ENCODE peak calls at places on chromosomes 1 and 21, in eight cellular contexts. U, K, P, X, R, Q, A and C are unnamed samples.

GRCh38 chr1:234745844-234746797 is 136.1 kb upstream of the IRF2BP2 start:
- DNase-seq in U (no peak), K (peak), P (no peak), X (no peak), R (no peak), Q (no peak), A (no peak), C (no peak)

GRCh38 chr1:200354243-200354642 is 55.6 kb downstream of the ZNF281 start:
- DNase-seq in U (no peak), K (peak), P (no peak), X (no peak), R (no peak), Q (no peak), A (no peak), C (no peak)

GRCh38 chr1:205319081-205320018 is 2.2 kb downstream of the NUAK2 start:
- DNase-seq in U (no peak), K (peak), P (peak), X (peak), R (peak), Q (peak), A (peak), C (no peak)

GRCh38 chr1:75765697-75766355 is 20.2 kb upstream of the RABGGTB start:
- DNase-seq in U (no peak), K (peak), P (no peak), X (no peak), R (no peak), Q (peak), A (no peak), C (peak)

GRCh38 chr21:41880153-41880552 is 1.0 kb upstream of the PRDM15 start:
- DNase-seq in U (no peak), K (no peak), P (no peak), X (no peak), R (no peak), Q (no peak), A (no peak), C (no peak)

GRCh38 chr1:47942238-47942629 is 55.0 kb downstream of the TRABD2B start:
- DNase-seq in U (no peak), K (peak), P (no peak), X (no peak), R (no peak), Q (no peak), A (no peak), C (no peak)

GRCh38 chr1:184970691-184971161 is 3.6 kb downstream of the NIBAN1 start:
- DNase-seq in U (no peak), K (peak), P (no peak), X (no peak), R (no peak), Q (no peak), A (no peak), C (no peak)

GRCh38 chr1:77412069-77412793 is 130.4 kb downstream of the AK5 start:
- DNase-seq in U (no peak), K (peak), P (no peak), X (no peak), R (no peak), Q (peak), A (no peak), C (peak)

GRCh38 chr1:147919881-147920280 is 8.3 kb upstream of the GPR89B start:
- DNase-seq in U (no peak), K (peak), P (no peak), X (no peak), R (no peak), Q (no peak), A (no peak), C (no peak)

GRCh38 chr1:14165289-14165867 is 433.1 kb upstream of the KAZN start:
- DNase-seq in U (no peak), K (no peak), P (no peak), X (no peak), R (peak), Q (no peak), A (peak), C (no peak)